ENCODE peak calls at places on chromosomes 2 and 18, in four cellular contexts. Z is transverse colon, R is GM04503, J is D341Med. U is an unnamed sample.

GRCh38 chr2:137192366-137193315 is 427.3 kb downstream of the THSD7B start:
- DNase-seq in Z (no peak), R (no peak), J (no peak), U (peak)

GRCh38 chr18:2009957-2010697 is 561.2 kb downstream of the METTL4 start:
- DNase-seq in Z (no peak), R (no peak), J (no peak), U (no peak)

GRCh38 chr2:225334524-225334923 is 65.0 kb upstream of the NYAP2 start:
- DNase-seq in Z (no peak), R (no peak), J (no peak), U (peak)

GRCh38 chr18:48543228-48543627 is 4.4 kb downstream of the CTIF start:
- DNase-seq in Z (no peak), R (no peak), J (no peak), U (peak)

GRCh38 chr2:83782122-83782521 is 677.0 kb downstream of the SUCLG1 start:
- DNase-seq in Z (no peak), R (no peak), J (no peak), U (peak)

GRCh38 chr2:201470821-201471731 is 19.5 kb downstream of the STRADB start:
- DNase-seq in Z (no peak), R (no peak), J (no peak), U (peak)

GRCh38 chr18:7177131-7177744 is 53.7 kb upstream of the LRRC30 start:
- DNase-seq in Z (no peak), R (peak), J (peak), U (peak)

GRCh38 chr18:34283506-34283905 is 58.8 kb upstream of the NOL4 start:
- DNase-seq in Z (no peak), R (no peak), J (no peak), U (no peak)

GRCh38 chr2:11051280-11051679 is 104.0 kb upstream of the SLC66A3 start:
- DNase-seq in Z (no peak), R (no peak), J (no peak), U (no peak)

GRCh38 chr2:28378679-28379392 is 13.8 kb upstream of the FOSL2 start:
- DNase-seq in Z (no peak), R (no peak), J (no peak), U (no peak)

GRCh38 chr2:238773472-238773871 is 74.4 kb upstream of the TWIST2 start:
- DNase-seq in Z (no peak), R (no peak), J (no peak), U (no peak)

GRCh38 chr2:112147796-112148195 is 9.6 kb downstream of the FBLN7 start:
- DNase-seq in Z (no peak), R (no peak), J (no peak), U (no peak)

GRCh38 chr2:64325477-64325851 is 128.5 kb upstream of the LGALSL start:
- DNase-seq in Z (no peak), R (no peak), J (no peak), U (no peak)

GRCh38 chr2:207230261-207231105 is 64.7 kb upstream of the KLF7 start:
- DNase-seq in Z (no peak), R (no peak), J (peak), U (peak)

GRCh38 chr2:168494190-168494711 is 38.2 kb downstream of the CERS6 start:
- DNase-seq in Z (peak), R (no peak), J (no peak), U (no peak)

GRCh38 chr18:21682276-21683051 is 22.1 kb downstream of the ABHD3 start:
- DNase-seq in Z (no peak), R (peak), J (no peak), U (no peak)

GRCh38 chr2:37776487-37776886 is 105.0 kb upstream of the CDC42EP3 start:
- DNase-seq in Z (no peak), R (peak), J (no peak), U (peak)

GRCh38 chr18:56861244-56861643 is 210.1 kb downstream of the WDR7 start:
- DNase-seq in Z (no peak), R (no peak), J (no peak), U (no peak)

GRCh38 chr2:75464348-75464946 is 96.3 kb downstream of the EVA1A start:
- DNase-seq in Z (no peak), R (no peak), J (no peak), U (peak)

GRCh38 chr2:204127238-204127637 is 190.7 kb downstream of the ICOS start:
- DNase-seq in Z (no peak), R (no peak), J (no peak), U (peak)

GRCh38 chr18:63844254-63844653 is 43.3 kb upstream of the SERPINB2 start:
- DNase-seq in Z (no peak), R (no peak), J (no peak), U (peak)

GRCh38 chr2:101841679-101842327 is 144.3 kb downstream of the MAP4K4 start:
- DNase-seq in Z (no peak), R (no peak), J (no peak), U (no peak)

GRCh38 chr2:169110919-169111318 is 41.6 kb downstream of the DHRS9 start:
- DNase-seq in Z (no peak), R (no peak), J (no peak), U (no peak)

GRCh38 chr2:106624787-106625369 is 137.7 kb downstream of the CD8B2 start:
- DNase-seq in Z (no peak), R (no peak), J (no peak), U (no peak)

GRCh38 chr18:10791141-10791808 is 265.4 kb downstream of the NAPG start:
- DNase-seq in Z (peak), R (no peak), J (no peak), U (no peak)

GRCh38 chr2:155350783-155351580 is 652.5 kb downstream of the KCNJ3 start:
- DNase-seq in Z (no peak), R (no peak), J (no peak), U (no peak)

GRCh38 chr2:159157361-159158045 is 129.0 kb downstream of the WDSUB1 start:
- DNase-seq in Z (no peak), R (no peak), J (no peak), U (no peak)

GRCh38 chr2:230873670-230874401 is 9.1 kb downstream of the ITM2C start:
- DNase-seq in Z (peak), R (no peak), J (peak), U (no peak)